ENCODE peak calls at places on chromosomes 5 and 9, in four cellular contexts. N is WTC11, X is HepG2, J is K562. P is an unnamed sample.

GRCh38 chr9:68500457-68501158 is 40.1 kb downstream of the TMEM252 start:
- DNase-seq in J (no peak), X (peak), N (no peak), P (no peak)

GRCh38 chr5:1881273-1881586 is 1.5 kb downstream of the IRX4 start:
- DNase-seq in X (no peak), J (peak), N (peak), P (no peak)

GRCh38 chr5:173001229-173001841 is 17.8 kb downstream of the ATP6V0E1 start:
- DNase-seq in J (no peak), X (no peak), N (no peak), P (no peak)

GRCh38 chr5:157026789-157027424 is 32.0 kb downstream of the HAVCR1 start:
- DNase-seq in J (peak), X (no peak), N (peak), P (peak)

GRCh38 chr5:41876678-41877077 is 6.5 kb upstream of the OXCT1 start:
- DNase-seq in X (no peak), J (no peak), N (no peak), P (no peak)

GRCh38 chr9:37951671-37952579 is 48.0 kb upstream of the SLC25A51 start:
- DNase-seq in N (no peak), J (no peak), X (peak), P (no peak)

GRCh38 chr5:151214614-151215545 is 9.0 kb downstream of the CCDC69 start:
- DNase-seq in J (no peak), X (peak), N (no peak), P (no peak)

GRCh38 chr9:134068742-134069535 is 1.1 kb upstream of the BRD3 start:
- DNase-seq in X (no peak), N (no peak), J (no peak), P (no peak)

GRCh38 chr9:21968331-21969010 is 25.7 kb downstream of the CDKN2A start:
- DNase-seq in N (peak), X (no peak), J (no peak), P (no peak)

GRCh38 chr9:136222896-136223266 is 18.0 kb upstream of the LHX3 start:
- DNase-seq in J (no peak), N (no peak), X (no peak), P (no peak)

GRCh38 chr5:55665065-55665464 is 47.1 kb downstream of the SLC38A9 start:
- DNase-seq in X (no peak), J (no peak), N (no peak), P (no peak)

GRCh38 chr9:134594376-134594941 is 47.1 kb upstream of the COL5A1 start:
- DNase-seq in J (no peak), N (no peak), X (no peak), P (no peak)

GRCh38 chr9:123550012-123550411 is 194.0 kb downstream of the CRB2 start:
- DNase-seq in J (no peak), X (no peak), N (no peak), P (no peak)

GRCh38 chr9:120966005-120966369 is 39.4 kb upstream of the TRAF1 start:
- DNase-seq in J (no peak), X (no peak), N (no peak), P (no peak)

GRCh38 chr5:88660326-88660946 is 222.5 kb downstream of the MEF2C start:
- DNase-seq in N (no peak), J (no peak), X (no peak), P (no peak)

GRCh38 chr5:73998496-73998895 is 372.5 kb downstream of the ARHGEF28 start:
- DNase-seq in N (no peak), X (peak), J (no peak), P (no peak)

GRCh38 chr9:18437315-18438200 is 36.4 kb upstream of the ADAMTSL1 start:
- DNase-seq in N (no peak), X (peak), J (no peak), P (no peak)

GRCh38 chr9:133406480-133407307 is 11.1 kb downstream of the REXO4 start:
- DNase-seq in J (peak), X (peak), N (peak), P (peak)

GRCh38 chr5:181204561-181205401 is at the start of gene TRIM7:
- DNase-seq in X (no peak), N (peak), J (peak), P (no peak)

GRCh38 chr5:42655982-42656660 is 100.5 kb upstream of the CCDC152 start:
- DNase-seq in J (no peak), X (no peak), N (no peak), P (no peak)

GRCh38 chr9:16964228-16964627 is 93.8 kb upstream of the BNC2 start:
- DNase-seq in J (no peak), X (no peak), N (no peak), P (no peak)

GRCh38 chr5:60387041-60387440 is 312.9 kb downstream of the DEPDC1B start:
- DNase-seq in N (no peak), X (no peak), J (no peak), P (no peak)

GRCh38 chr5:170293273-170293672 is 4.3 kb downstream of the LCP2 start:
- DNase-seq in N (no peak), X (no peak), J (no peak), P (no peak)

GRCh38 chr5:16467363-16468219 is 2.0 kb upstream of the ZNF622 start:
- DNase-seq in X (no peak), N (no peak), J (peak), P (no peak)

GRCh38 chr9:134055981-134056461 is 11.8 kb downstream of the BRD3 start:
- DNase-seq in J (no peak), N (no peak), X (no peak), P (no peak)

GRCh38 chr9:97300586-97300985 is 6.9 kb upstream of the CCDC180 start:
- DNase-seq in N (no peak), J (no peak), X (no peak), P (no peak)

GRCh38 chr9:97301974-97302373 is 5.5 kb upstream of the CCDC180 start:
- DNase-seq in J (no peak), N (no peak), X (no peak), P (no peak)

GRCh38 chr9:97297889-97298288 is 9.6 kb upstream of the CCDC180 start:
- DNase-seq in X (no peak), N (no peak), J (no peak), P (no peak)

GRCh38 chr9:97304586-97304985 is 2.9 kb upstream of the CCDC180 start:
- DNase-seq in J (no peak), X (no peak), N (no peak), P (no peak)

GRCh38 chr9:97299809-97300414 is 7.5 kb upstream of the CCDC180 start:
- DNase-seq in J (no peak), X (no peak), N (no peak), P (no peak)
- TF ChIP-seq ELF4 in J (no peak), X (no peak), N (no peak), P (no peak)

GRCh38 chr5:66554211-66554610 is 42.0 kb upstream of the MAST4 start:
- DNase-seq in X (no peak), N (no peak), J (no peak), P (no peak)
- TF ChIP-seq ELF4 in X (no peak), N (no peak), J (no peak), P (no peak)

GRCh38 chr9:130149654-130150286 is 22.4 kb upstream of the NCS1 start:
- DNase-seq in N (no peak), J (peak), X (no peak), P (no peak)

GRCh38 chr9:130147215-130147614 is 25.0 kb upstream of the NCS1 start:
- DNase-seq in X (no peak), J (no peak), N (no peak), P (no peak)

GRCh38 chr9:130149031-130149430 is 23.2 kb upstream of the NCS1 start:
- DNase-seq in N (no peak), J (no peak), X (no peak), P (no peak)

GRCh38 chr9:130147910-130148309 is 24.3 kb upstream of the NCS1 start:
- DNase-seq in J (no peak), X (no peak), N (no peak), P (no peak)

GRCh38 chr9:130150779-130151381 is 21.3 kb upstream of the NCS1 start:
- DNase-seq in N (no peak), X (no peak), J (no peak), P (no peak)
- TF ChIP-seq ELF4 in N (no peak), X (no peak), J (peak), P (no peak)

GRCh38 chr5:11608530-11608929 is 295.7 kb downstream of the CTNND2 start:
- DNase-seq in N (no peak), J (no peak), X (no peak), P (no peak)

GRCh38 chr5:11607944-11608343 is 296.3 kb downstream of the CTNND2 start:
- DNase-seq in N (no peak), X (no peak), J (no peak), P (no peak)

GRCh38 chr5:11609570-11610322 is 294.5 kb downstream of the CTNND2 start:
- DNase-seq in X (no peak), J (no peak), N (no peak), P (no peak)
- TF ChIP-seq ELF4 in X (no peak), J (no peak), N (no peak), P (no peak)

GRCh38 chr9:127778280-127779135 is at the start of gene SH2D3C:
- DNase-seq in X (no peak), J (peak), N (no peak), P (no peak)
- TF ChIP-seq ELF4 in X (no peak), J (no peak), N (no peak), P (no peak)

GRCh38 chr9:36690769-36691168 is 118.1 kb downstream of the MELK start:
- DNase-seq in J (no peak), N (no peak), X (no peak), P (no peak)
- TF ChIP-seq ELF4 in J (no peak), N (no peak), X (no peak), P (no peak)

GRCh38 chr9:34310205-34310604 is 18.9 kb downstream of the KIF24 start:
- DNase-seq in X (no peak), N (no peak), J (no peak), P (peak)
- TF ChIP-seq ELF4 in X (no peak), N (no peak), J (no peak), P (no peak)

P was measured in HEK293T.